ENCODE peak calls at places on chromosomes 1 and 21, in four cellular contexts. X, K, E and R are unnamed samples.
A peak's percentile ranks its signal among the peaks of the same experiment; 100 is the strongest.

GRCh38 chr1:227540170-227541098 is 22.9 kb upstream of the ZNF678 start:
- DNase-seq in K (no peak), E (no peak), X (no peak), R (no peak)

GRCh38 chr1:24015226-24016210 is 35.4 kb upstream of the SRSF10 start:
- DNase-seq in X (no peak), K (peak; percentile 94), E (no peak), R (peak; percentile 85)

GRCh38 chr1:41073971-41074370 is 52.4 kb upstream of the SLFNL1 start:
- DNase-seq in K (peak; percentile 14), E (no peak), X (no peak), R (peak; percentile 63)

GRCh38 chr1:63920154-63921117 is 146.6 kb downstream of the ROR1 start:
- DNase-seq in E (peak; percentile 78), K (peak; percentile 77), X (no peak), R (peak; percentile 87)

GRCh38 chr1:214846276-214846675 is 236.3 kb upstream of the KCNK2 start:
- DNase-seq in K (no peak), E (no peak), X (no peak), R (no peak)

GRCh38 chr1:180343931-180344406 is 113.9 kb downstream of the LHX4 start:
- DNase-seq in X (no peak), E (peak; percentile 65), K (peak; percentile 44), R (peak; percentile 39)

GRCh38 chr1:223482766-223483165 is 89.6 kb downstream of the CCDC185 start:
- DNase-seq in K (no peak), X (no peak), E (no peak), R (no peak)

GRCh38 chr1:59776960-59777852 is 37.5 kb upstream of the HOOK1 start:
- DNase-seq in E (no peak), X (no peak), K (no peak), R (peak; percentile 45)

GRCh38 chr1:32878183-32878582 is 7.5 kb upstream of the FNDC5 start:
- DNase-seq in K (no peak), X (no peak), E (no peak), R (peak; percentile 50)

GRCh38 chr1:64470670-64471217 is 815 bp downstream of the CACHD1 start:
- DNase-seq in E (peak; percentile 65), K (peak; percentile 18), X (peak; percentile 76), R (peak; percentile 17)

GRCh38 chr1:41171266-41171874 is 70.7 kb downstream of the SCMH1 start:
- DNase-seq in E (no peak), K (no peak), X (no peak), R (no peak)

GRCh38 chr1:106975944-106976343 is 80.5 kb upstream of the PRMT6 start:
- DNase-seq in X (no peak), K (peak; percentile 11), E (no peak), R (peak; percentile 8)
- TF ChIP-seq CTCF in X (no peak), K (peak; percentile 10), E (no peak), R (no peak)

DNA sequence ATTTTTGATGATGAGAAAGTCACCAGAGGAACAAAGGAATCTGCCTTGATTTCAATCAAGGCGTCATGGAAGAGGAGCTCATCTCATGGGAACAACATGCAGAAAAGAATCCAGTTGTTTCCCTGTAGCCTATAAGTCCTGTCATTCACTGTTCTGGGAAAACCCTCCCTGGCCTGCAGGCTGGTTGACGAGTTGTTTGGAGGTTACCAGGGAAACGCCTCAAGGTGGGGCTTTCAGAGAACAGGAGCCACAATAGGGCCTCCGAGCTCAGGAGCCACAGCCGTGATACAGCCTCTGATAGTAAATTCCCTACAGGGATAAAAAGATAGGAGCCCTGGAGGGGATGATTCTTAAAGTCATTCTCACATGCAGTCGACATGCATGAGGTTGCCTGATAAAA is 135.2 kb downstream of the PSMG1 start:
- DNase-seq in X (no peak), K (peak; percentile 38), E (peak; percentile 71), R (peak; percentile 85)
- H3K4me3 ChIP-seq in X (no peak overlapping the region), K (no peak overlapping the region), E (no peak overlapping the region), R (no peak overlapping the region)

GRCh38 chr1:88288571-88288970 is 395.5 kb upstream of the PKN2 start:
- DNase-seq in X (no peak), K (no peak), E (no peak), R (no peak)

GRCh38 chr1:88284666-88285366 is 399.3 kb upstream of the PKN2 start:
- DNase-seq in K (no peak), E (no peak), X (no peak), R (no peak)

GRCh38 chr1:88289703-88290102 is 394.4 kb upstream of the PKN2 start:
- DNase-seq in K (no peak), E (no peak), X (no peak), R (no peak)

GRCh38 chr1:88284066-88284465 is 400.0 kb upstream of the PKN2 start:
- DNase-seq in K (peak; percentile 25), E (no peak), X (no peak), R (no peak)

GRCh38 chr1:88286716-88287115 is 397.4 kb upstream of the PKN2 start:
- DNase-seq in X (no peak), E (no peak), K (no peak), R (no peak)
- TF ChIP-seq CTCF in X (no peak), E (no peak), K (no peak), R (no peak)

DNA sequence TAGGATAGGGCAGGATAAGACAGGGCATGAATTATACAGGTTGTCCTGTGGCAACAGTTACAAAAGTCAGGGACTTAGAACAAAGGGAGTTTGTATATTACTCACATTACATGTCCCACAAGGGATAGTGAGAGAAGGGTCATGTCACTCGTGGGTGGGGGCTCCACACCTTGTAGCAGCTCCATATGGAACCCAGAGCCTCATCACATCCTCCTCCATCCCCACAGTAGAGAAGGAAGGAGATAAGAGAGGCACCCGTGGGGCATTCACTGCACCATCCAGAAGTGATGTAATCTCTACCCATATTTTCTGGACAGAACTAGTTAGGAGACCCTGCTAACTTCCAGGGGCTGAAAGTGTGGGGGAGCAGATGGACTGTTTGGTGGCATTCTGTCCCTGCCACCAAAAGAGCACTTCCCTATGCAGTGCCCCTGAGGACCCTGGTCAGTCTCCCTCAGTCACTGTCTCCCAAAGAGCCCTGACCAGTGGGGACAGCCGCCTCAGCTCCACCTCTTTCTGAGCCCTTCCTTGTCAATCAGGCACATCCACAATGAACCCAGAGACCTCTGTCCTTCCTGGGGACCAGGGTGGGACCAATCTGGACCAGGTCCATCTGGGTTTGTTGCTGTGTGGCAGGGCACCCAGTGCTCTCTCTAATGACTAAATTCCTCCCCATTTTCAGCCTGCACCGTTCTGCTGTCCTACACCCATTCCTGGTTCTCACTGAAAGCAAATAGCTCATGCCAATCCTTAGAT is 154.8 kb upstream of the ETV3 start:
- DNase-seq in X (no peak), E (no peak), K (no peak), R (no peak)
- H3K4me3 ChIP-seq in X (no peak overlapping the region), E (no peak overlapping the region), K (no peak overlapping the region), R (no peak overlapping the region)

DNA sequence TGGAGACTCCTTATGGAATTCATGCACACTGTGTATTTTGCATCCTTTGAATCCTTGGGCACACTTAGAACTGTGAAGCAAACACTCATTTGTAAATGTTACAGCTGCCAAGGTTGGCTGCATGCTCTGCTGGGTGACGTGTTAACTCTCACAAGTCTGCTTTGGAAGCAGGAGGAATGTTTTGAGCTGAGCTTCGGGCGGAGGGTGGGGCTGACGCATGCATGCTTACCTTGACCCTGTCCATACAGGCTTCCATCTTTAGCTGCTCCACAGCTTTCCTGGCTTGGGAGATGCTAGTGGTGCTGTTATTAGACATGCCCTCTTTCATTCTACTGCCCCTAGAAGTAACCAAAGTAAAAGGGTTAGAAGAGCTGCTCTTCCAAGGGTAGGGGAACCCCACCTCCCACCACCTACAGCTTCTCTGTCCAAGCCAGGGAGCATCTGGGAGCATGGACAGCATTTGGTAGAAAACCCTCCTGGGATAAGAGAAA is 66.0 kb downstream of the GNG4 start:
- DNase-seq in X (peak; percentile 18), K (no peak), E (no peak), R (no peak)
- TF ChIP-seq CTCF in X (no peak), K (no peak), E (no peak), R (peak; percentile 19)

GRCh38 chr21:45041351-45041805 is 33.0 kb upstream of the ADARB1 start:
- DNase-seq in X (peak; percentile 95), E (no peak), K (peak; percentile 88), R (peak; percentile 85)
- H3K4me3 ChIP-seq in X (no peak overlapping the region), E (no peak overlapping the region), K (no peak overlapping the region), R (no peak overlapping the region)